ENCODE peak calls at places on chromosomes 6 and 20, in five cellular contexts. Q is stomach, D is neural progenitor cell, Z is AG04450, H is fibroblast of lung. B is an unnamed sample.

GRCh38 chr6:138563650-138564049 is 64.4 kb upstream of the NHSL1 start:
- DNase-seq in Q (no peak), D (no peak), Z (no peak), H (no peak), B (no peak)

GRCh38 chr6:84882768-84883766 is 118.7 kb upstream of the TBX18 start:
- DNase-seq in Q (no peak), D (no peak), Z (no peak), H (peak), B (no peak)

GRCh38 chr6:35262596-35262995 is 3.1 kb downstream of the ZNF76 start:
- DNase-seq in Q (no peak), D (no peak), Z (no peak), H (peak), B (no peak)

GRCh38 chr20:45157977-45158376 is 16.7 kb upstream of the PI3 start:
- DNase-seq in Q (no peak), D (no peak), Z (no peak), H (peak), B (no peak)

GRCh38 chr20:57679113-57679512 is 30.7 kb downstream of the PMEPA1 start:
- DNase-seq in Q (no peak), D (no peak), Z (no peak), H (no peak), B (no peak)

GRCh38 chr6:11324453-11325023 is 92.1 kb upstream of the NEDD9 start:
- DNase-seq in Q (no peak), D (no peak), Z (no peak), H (no peak), B (no peak)

GRCh38 chr20:21505810-21506530 is 7.9 kb downstream of the NKX2-2 start:
- DNase-seq in Q (peak), D (peak), Z (no peak), H (peak), B (no peak)

GRCh38 chr20:17654649-17655285 is 27.3 kb downstream of the RRBP1 start:
- DNase-seq in Q (no peak), D (peak), Z (peak), H (peak), B (no peak)

GRCh38 chr6:150157076-150157475 is 14.2 kb downstream of the PPP1R14C start:
- DNase-seq in Q (no peak), D (no peak), Z (no peak), H (no peak), B (no peak)

GRCh38 chr20:57432874-57433491 is 41.8 kb downstream of the RBM38 start:
- DNase-seq in Q (peak), D (no peak), Z (no peak), H (no peak), B (no peak)

DNA sequence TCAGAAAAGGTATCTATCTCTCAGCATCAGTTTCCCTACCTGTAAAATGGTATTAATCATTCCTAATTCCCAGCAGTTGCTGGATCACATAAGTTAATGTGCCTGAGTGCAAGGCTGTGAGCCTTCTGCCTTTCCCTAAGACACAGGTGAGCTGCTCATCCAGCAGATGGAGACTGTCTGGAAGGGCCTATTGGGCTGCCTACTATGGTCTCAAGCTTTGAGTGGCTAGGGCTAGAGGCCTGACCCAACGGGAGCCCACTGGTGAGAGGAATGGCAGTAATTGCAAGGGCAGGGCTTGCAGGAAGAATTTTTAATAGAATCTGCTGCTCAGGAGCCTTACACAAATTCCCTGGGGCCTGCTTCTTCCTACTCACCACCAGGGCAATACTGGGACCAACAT is 4.3 kb downstream of the KHDC1 start:
- DNase-seq in Q (no peak), D (no peak), Z (no peak), H (no peak), B (no peak)
- TF ChIP-seq CTCF in Q (no peak), D (no peak), Z (no peak), H (no peak), B (no peak)

DNA sequence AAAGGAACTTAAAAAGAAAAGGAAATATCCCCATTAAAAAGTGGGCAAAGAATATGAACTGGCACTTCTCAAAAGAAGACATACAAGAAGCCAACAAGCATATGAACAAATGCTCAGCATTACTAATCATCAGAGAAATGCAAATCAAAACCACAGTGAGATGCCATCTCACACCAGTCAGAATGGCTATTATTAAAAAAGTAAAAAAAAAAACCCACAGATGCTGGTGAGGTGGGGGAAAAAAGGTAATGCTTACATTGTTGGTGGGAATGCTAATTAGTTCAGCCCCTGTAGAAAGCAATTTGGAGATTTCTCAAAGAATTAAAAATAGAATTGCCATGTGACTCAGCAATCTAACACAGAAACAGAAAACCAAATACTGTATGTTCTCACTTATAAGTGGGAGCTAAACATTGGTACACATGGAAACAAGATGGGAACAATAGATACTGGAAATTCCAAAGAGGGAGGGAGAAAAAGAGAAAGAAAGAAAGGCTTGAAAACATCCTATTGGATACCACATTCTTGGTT is 437.1 kb downstream of the GRIK2 start:
- DNase-seq in Q (no peak), D (no peak), Z (no peak), H (no peak), B (no peak)
- TF ChIP-seq CTCF in Q (no peak), D (no peak), Z (no peak), H (no peak), B (no peak)

GRCh38 chr6:16540804-16541752 is 220.2 kb downstream of the ATXN1 start:
- DNase-seq in Q (no peak), D (peak), Z (no peak), H (peak), B (no peak)
- TF ChIP-seq CTCF in Q (no peak), D (peak), Z (peak), H (peak), B (peak)

GRCh38 chr6:156876302-156876701 is 99.1 kb downstream of the ARID1B start:
- DNase-seq in Q (peak), D (peak), Z (no peak), H (no peak), B (peak)
- TF ChIP-seq CTCF in Q (no peak), D (peak), Z (peak), H (no peak), B (peak)

DNA sequence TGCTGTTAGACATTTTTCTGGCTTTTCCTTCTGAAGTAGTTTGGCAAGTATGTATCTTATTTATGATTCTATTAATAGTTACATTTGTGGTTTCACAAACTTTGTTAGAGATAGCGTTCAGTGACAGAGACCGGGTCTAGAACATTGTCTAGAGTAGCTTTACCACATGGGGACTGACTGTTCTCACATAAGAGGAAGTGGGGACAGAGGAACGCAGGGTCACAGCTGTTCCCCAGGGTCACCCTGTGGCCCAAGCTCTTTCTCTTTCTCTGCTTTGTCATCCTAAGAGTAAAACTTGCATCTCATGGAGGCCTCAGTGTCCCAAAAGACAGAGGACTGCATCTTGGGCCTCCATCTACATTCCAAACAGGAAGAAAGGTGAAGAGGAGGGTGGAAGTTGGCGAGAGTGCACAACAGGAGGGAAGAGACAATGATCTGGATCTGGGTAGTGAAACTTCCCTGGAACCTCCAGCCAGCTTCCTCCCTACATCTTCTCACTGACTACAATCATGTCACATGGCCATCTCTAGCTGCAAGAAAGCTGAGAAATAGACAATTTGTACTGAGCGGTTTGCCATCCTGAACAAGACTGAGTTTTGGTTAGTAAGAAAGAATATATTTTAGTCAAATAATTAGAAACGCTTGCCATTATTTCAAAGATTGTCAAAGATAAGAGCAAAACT is 645.8 kb upstream of the ARID1B start:
- DNase-seq in Q (no peak), D (no peak), Z (no peak), H (no peak), B (no peak)
- TF ChIP-seq CTCF in Q (no peak), D (no peak), Z (no peak), H (no peak), B (no peak)

GRCh38 chr6:96465321-96465903 is 56.2 kb upstream of the UFL1 start:
- DNase-seq in Q (no peak), D (no peak), Z (no peak), H (no peak), B (no peak)
- TF ChIP-seq CTCF in Q (no peak), D (no peak), Z (no peak), H (no peak), B (no peak)

DNA sequence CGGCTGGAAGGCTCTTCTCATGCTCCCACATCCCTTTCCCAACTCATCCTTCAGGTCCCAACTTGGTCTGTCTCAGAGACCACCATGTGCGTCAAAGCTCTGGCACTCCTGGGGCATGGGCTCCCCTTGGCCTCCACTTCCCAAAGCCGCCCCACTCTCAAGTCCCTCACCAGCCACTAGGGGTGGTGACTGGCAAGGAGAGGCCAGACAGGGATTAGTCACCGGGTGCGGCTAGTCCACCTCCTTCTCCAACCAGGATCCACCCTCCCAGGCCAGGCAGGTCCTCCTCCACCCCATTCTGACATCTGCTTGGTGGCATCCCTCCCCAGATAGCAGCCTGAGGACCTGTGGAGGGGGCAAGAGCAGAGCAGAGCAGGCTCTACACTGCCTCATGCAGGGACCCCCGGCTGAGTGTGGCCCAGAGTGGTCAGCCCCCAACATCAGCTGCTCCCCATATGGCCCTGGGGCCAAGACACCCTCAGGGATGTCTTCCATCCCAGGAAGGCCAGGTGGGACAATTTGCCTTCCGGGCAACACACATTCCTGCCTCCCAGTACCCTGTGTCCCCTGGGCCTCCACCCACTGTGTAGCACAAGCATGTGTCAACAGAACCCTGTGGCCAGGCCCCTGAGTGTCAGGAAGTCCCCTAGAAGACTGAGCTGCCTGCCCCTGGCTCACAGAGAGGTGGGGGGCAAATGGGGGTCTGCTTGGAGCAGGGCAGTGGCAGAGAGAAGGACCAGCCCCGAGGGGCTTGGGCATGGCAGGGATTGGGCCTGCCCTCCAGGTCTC is 29.2 kb downstream of the YTHDF1 start:
- DNase-seq in Q (peak), D (no peak), Z (no peak), H (no peak), B (no peak)
- TF ChIP-seq CTCF in Q (no peak), D (no peak), Z (no peak), H (no peak), B (no peak)

GRCh38 chr20:20407891-20408805 is 40.2 kb downstream of the INSM1 start:
- DNase-seq in Q (no peak), D (peak), Z (no peak), H (peak), B (no peak)
- TF ChIP-seq CTCF in Q (no peak), D (peak), Z (peak), H (peak), B (peak)

DNA sequence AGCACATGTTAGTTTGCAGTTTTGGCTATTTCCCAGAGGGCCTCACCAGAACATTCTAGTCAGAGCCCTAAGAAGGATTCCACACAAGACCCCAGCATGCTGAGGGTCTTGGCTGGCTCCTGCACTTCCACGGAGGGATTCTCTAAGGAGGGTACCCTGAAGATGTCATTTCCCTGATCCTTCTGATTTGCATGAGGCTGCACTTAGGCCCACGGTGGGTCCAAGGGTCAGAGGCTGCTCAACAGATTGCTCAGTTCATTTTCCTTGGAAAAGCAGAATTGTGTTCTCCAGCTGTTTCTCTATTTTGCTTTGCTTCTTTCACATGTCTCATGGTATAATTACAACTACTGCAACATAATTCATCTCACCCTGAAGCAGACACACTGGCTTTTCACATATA is 22.2 kb downstream of the PREP start:
- DNase-seq in Q (no peak), D (no peak), Z (no peak), H (no peak), B (no peak)
- TF ChIP-seq CTCF in Q (no peak), D (no peak), Z (no peak), H (no peak), B (no peak)

B was measured in dorsolateral prefrontal cortex.